ENCODE peak calls at places on chromosomes 11 and 22, in nine cellular contexts. P is Peyer's patch; S is CD4-positive, alpha-beta T cell; O is ovary; I is progenitor cell of endocrine pancreas; R is neural progenitor cell; L is fibroblast of pulmonary artery; T is HCT116; E is uterus. X is an unnamed sample.

GRCh38 chr11:62707277-62707771 is at the start of the genes BSCL2 and GNG3:
- DNase-seq in P (no peak), S (no peak), O (peak; percentile 65), I (no peak), R (peak; percentile 85), L (no peak), T (no peak), E (no peak), X (peak; percentile 75)

GRCh38 chr11:69894126-69895047 is 75.2 kb upstream of the FGF3 start:
- DNase-seq in P (peak; percentile 42), S (no peak), O (no peak), I (no peak), R (no peak), L (no peak), T (no peak), E (no peak), X (no peak)

GRCh38 chr11:10122337-10123197 is 171.5 kb downstream of the SBF2 start:
- DNase-seq in P (no peak), S (no peak), O (no peak), I (no peak), R (no peak), L (peak; percentile 54), T (peak; percentile 77), E (peak; percentile 46), X (no peak)

GRCh38 chr22:44200855-44201550 is 20.3 kb downstream of the PARVG start:
- DNase-seq in P (peak; percentile 43), S (no peak), O (no peak), I (no peak), R (no peak), L (no peak), T (no peak), E (no peak), X (no peak)

GRCh38 chr11:77141034-77141433 is 13.0 kb downstream of the MYO7A start:
- DNase-seq in P (no peak), S (no peak), O (no peak), I (no peak), R (no peak), L (peak; percentile 72), T (no peak), E (no peak), X (no peak)

GRCh38 chr11:79579063-79579462 is 138.2 kb upstream of the TENM4 start:
- DNase-seq in P (no peak), S (no peak), O (no peak), I (no peak), R (no peak), L (no peak), T (no peak), E (no peak), X (no peak)

GRCh38 chr11:120210651-120211521 is at the start of gene OAF:
- DNase-seq in P (peak; percentile 81), S (peak; percentile 58), O (peak; percentile 81), I (peak; percentile 61), R (peak; percentile 94), L (peak; percentile 85), T (peak; percentile 55), E (peak; percentile 75), X (peak; percentile 76)

GRCh38 chr22:24289781-24290181 is 19.1 kb downstream of the SPECC1L start:
- DNase-seq in P (no peak), S (no peak), O (no peak), I (no peak), R (peak; percentile 54), L (peak; percentile 9), T (no peak), E (no peak), X (no peak)

GRCh38 chr11:46555269-46556054 is 38.4 kb downstream of the AMBRA1 start:
- DNase-seq in P (no peak), S (no peak), O (no peak), I (no peak), R (no peak), L (peak; percentile 69), T (no peak), E (no peak), X (no peak)

DNA sequence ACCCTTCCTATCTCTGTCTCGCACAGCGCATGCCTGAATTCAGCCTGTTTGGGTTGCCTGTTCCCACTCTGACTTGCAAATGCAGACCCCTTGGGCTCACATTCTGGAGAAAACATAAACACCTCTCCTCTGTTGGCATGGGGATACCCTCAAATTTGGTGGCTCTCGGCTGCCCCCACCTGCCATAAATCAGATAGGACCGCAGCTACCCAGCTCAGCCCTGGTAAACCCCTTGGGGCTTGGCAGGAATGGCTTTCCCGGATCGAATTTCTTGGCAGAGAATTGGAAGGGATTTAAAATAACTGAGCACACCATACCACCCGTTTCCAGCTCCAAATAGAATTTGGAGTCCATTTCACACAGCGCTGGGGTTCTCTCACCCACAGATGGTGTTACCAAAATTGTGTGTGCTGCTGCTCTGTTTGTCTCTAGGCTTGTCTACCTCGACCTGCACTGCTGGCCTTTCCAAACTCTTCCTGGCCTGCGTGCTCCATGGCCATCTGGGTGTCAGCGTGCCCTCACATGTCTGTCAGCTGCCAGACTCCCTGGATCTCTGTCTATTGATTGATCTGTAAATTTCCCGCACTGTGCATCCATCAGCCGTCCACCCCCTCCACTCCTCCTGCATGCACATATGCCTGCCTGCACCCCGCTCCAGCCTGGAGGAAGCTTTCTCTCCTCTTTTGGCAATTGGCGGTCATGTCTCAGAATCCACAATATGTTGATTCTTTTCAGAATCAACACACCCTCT is 134.0 kb downstream of the NTM start:
- DNase-seq in P (no peak), S (no peak), O (no peak), I (no peak), R (peak; percentile 78), L (no peak), T (no peak), E (no peak), X (peak; percentile 44)
- TF ChIP-seq CTCF in P (no peak), S (no peak), O (no peak), I (peak; percentile 29), R (peak; percentile 71), L (no peak), T (peak; percentile 3), E (no peak), X (no peak)

GRCh38 chr11:60168306-60168705 is 14.6 kb downstream of the MS4A6A start:
- DNase-seq in P (no peak), S (no peak), O (no peak), I (no peak), R (no peak), L (no peak), T (no peak), E (no peak), X (no peak)

GRCh38 chr11:60172011-60172410 is 10.9 kb downstream of the MS4A6A start:
- DNase-seq in P (no peak), S (no peak), O (no peak), I (no peak), R (no peak), L (no peak), T (no peak), E (no peak), X (no peak)

GRCh38 chr11:60165946-60166345 is 16.9 kb downstream of the MS4A6A start:
- DNase-seq in P (no peak), S (no peak), O (no peak), I (no peak), R (no peak), L (no peak), T (no peak), E (no peak), X (no peak)

GRCh38 chr11:60170566-60170965 is 12.3 kb downstream of the MS4A6A start:
- DNase-seq in P (no peak), S (no peak), O (no peak), I (no peak), R (no peak), L (no peak), T (no peak), E (no peak), X (no peak)

GRCh38 chr11:60169264-60169915 is 13.5 kb downstream of the MS4A6A start:
- DNase-seq in P (no peak), S (no peak), O (no peak), I (no peak), R (peak; percentile 22), L (peak; percentile 47), T (peak; percentile 27), E (peak; percentile 38), X (no peak)
- TF ChIP-seq CTCF in P (no peak), S (no peak), O (no peak), I (peak; percentile 17), R (peak; percentile 36), L (peak; percentile 32), T (peak; percentile 32), E (no peak), X (peak; percentile 36)

DNA sequence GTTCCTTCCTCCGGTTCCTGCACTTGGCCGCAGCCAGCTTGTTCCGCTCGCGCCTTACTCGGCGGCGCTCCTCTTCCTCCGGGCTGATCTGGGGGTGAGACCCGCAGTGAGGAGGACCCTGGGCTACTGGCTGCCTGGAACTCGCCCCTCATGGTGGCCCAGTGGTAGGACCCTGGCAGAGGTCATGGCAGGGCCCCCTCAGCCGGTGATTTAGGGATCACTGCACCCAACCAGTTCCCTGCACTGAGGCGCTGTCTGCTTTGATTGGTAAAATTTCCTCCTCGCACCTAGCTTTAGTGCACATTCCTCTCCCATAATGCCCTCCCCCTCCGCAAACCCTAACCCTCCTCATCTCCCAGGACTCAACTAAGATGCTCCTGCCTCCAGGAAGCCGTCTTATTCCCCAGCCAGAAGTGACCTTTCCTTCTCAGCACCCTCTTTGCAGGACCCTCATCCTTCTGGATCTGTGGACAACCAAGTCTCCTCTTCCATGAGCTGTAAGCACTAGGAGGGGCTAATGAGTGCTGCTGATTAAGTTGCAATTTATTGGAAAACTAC is 3.6 kb downstream of the CCDC85B start:
- DNase-seq in P (no peak), S (no peak), O (no peak), I (no peak), R (no peak), L (no peak), T (no peak), E (peak; percentile 39), X (no peak)
- TF ChIP-seq CTCF in P (no peak), S (no peak), O (no peak), I (no peak), R (no peak), L (no peak), T (no peak), E (no peak), X (no peak)

GRCh38 chr11:121358775-121359174 is 66.2 kb downstream of the SC5D start:
- DNase-seq in P (no peak), S (no peak), O (no peak), I (no peak), R (no peak), L (no peak), T (no peak), E (no peak), X (no peak)
- TF ChIP-seq CTCF in P (no peak), S (no peak), O (no peak), I (no peak), R (no peak), L (no peak), T (no peak), E (no peak), X (no peak)

GRCh38 chr11:36818410-36818809 is 220.4 kb upstream of the RAG2 start:
- DNase-seq in P (no peak), S (no peak), O (no peak), I (no peak), R (peak; percentile 23), L (no peak), T (peak; percentile 6), E (no peak), X (peak; percentile 29)
- TF ChIP-seq CTCF in P (no peak), S (no peak), O (no peak), I (peak; percentile 39), R (peak; percentile 57), L (peak; percentile 8), T (peak; percentile 41), E (no peak), X (no peak)

GRCh38 chr11:57662893-57663292 is 5.0 kb upstream of the ZDHHC5 start:
- DNase-seq in P (no peak), S (no peak), O (no peak), I (no peak), R (no peak), L (no peak), T (no peak), E (no peak), X (no peak)
- TF ChIP-seq CTCF in P (no peak), S (no peak), O (no peak), I (no peak), R (peak; percentile 14), L (peak; percentile 3), T (peak; percentile 34), E (no peak), X (no peak)

GRCh38 chr11:119093951-119094815 is 7.5 kb downstream of the DPAGT1 start:
- DNase-seq in P (peak; percentile 65), S (peak; percentile 52), O (peak; percentile 71), I (peak; percentile 33), R (peak; percentile 48), L (peak; percentile 45), T (no peak), E (peak; percentile 41), X (peak; percentile 38)
- TF ChIP-seq CTCF in P (no peak), S (no peak), O (no peak), I (no peak), R (no peak), L (no peak), T (no peak), E (no peak), X (no peak)

X was measured in endothelial cell.